ENCODE peak calls at places on chromosomes 5 and 9, in four cellular contexts. Y, P, G and T are unnamed samples.

GRCh38 chr5:58680503-58680902 is 97.6 kb downstream of the RAB3C start:
- DNase-seq in G (no peak), P (no peak), Y (no peak), T (no peak)

GRCh38 chr5:107652839-107653607 is 17.7 kb downstream of the EFNA5 start:
- DNase-seq in Y (no peak), P (no peak), G (peak), T (no peak)

GRCh38 chr5:119077444-119077843 is 6.6 kb downstream of the DMXL1 start:
- DNase-seq in P (no peak), G (no peak), Y (no peak), T (no peak)

GRCh38 chr9:75889977-75890540 is 414 bp upstream of the PCSK5 start:
- DNase-seq in G (peak), Y (no peak), P (no peak), T (peak)

GRCh38 chr9:131324736-131325679 is 35.5 kb downstream of the PLPP7 start:
- DNase-seq in P (no peak), Y (no peak), G (no peak), T (no peak)

GRCh38 chr5:98157368-98157767 is 616.1 kb upstream of the RGMB start:
- DNase-seq in G (no peak), P (no peak), Y (no peak), T (no peak)

GRCh38 chr5:168413062-168413461 is 73.2 kb upstream of the RARS1 start:
- DNase-seq in Y (no peak), G (no peak), P (no peak), T (no peak)

GRCh38 chr9:99266136-99267023 is 44.3 kb downstream of the SEC61B start:
- DNase-seq in P (peak), G (peak), Y (peak), T (peak)

GRCh38 chr9:89870207-89870606 is 265.4 kb downstream of the GADD45G start:
- DNase-seq in G (peak), Y (no peak), P (no peak), T (no peak)

GRCh38 chr5:180098526-180098925 is 27.0 kb upstream of the RNF130 start:
- DNase-seq in P (no peak), Y (no peak), G (no peak), T (no peak)

GRCh38 chr5:79573983-79574890 is 38.0 kb upstream of the TENT2 start:
- DNase-seq in P (no peak), G (no peak), Y (no peak), T (no peak)

GRCh38 chr5:80701597-80701996 is 46.8 kb upstream of the DHFR start:
- DNase-seq in G (no peak), Y (no peak), P (no peak), T (no peak)

GRCh38 chr5:135353952-135354721 is 44.9 kb downstream of the MACROH2A1 start:
- DNase-seq in P (no peak), G (no peak), Y (no peak), T (no peak)

DNA sequence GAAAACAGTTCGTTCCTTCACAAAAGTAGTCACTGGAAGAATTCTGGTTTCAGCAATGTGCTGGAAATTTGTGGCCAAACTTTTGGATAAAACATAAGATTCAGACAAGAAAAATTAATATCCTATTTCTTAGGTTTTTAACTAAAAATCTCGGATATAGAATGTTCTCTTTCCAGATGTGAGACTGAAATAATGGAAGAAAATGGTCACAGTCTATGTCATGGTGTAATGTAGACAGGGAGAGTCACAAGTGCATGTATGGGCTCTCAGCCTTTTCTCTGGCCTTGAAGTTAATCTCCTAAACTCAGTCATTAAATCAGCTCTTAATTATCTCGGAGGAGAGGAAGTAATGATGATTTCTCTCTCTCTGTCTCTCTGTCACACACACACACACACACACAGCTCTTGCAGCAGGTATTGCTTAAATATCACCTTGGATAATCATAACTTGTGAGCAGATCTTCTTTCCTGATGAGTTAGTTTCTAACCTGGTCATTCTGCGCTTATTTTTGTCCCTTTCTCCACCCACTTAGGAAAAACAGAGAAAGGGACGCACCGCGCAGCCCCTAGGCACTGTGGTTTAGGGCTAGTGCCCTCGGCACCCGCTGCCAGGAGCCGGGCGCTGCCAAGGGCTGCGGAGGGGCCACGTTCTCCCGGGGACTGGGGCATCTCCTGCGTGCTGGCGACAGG is 672 bp upstream of the ITGA2 start:
- DNase-seq in Y (no peak), G (no peak), P (no peak), T (no peak)
- H3K4me3 ChIP-seq in Y (peak), G (peak), P (no peak), T (peak)

GRCh38 chr5:125576823-125577222 is 830.4 kb upstream of the ZNF608 start:
- DNase-seq in G (no peak), P (no peak), Y (no peak), T (no peak)

GRCh38 chr5:125578551-125578950 is 832.1 kb upstream of the ZNF608 start:
- DNase-seq in Y (no peak), P (no peak), G (no peak), T (no peak)

DNA sequence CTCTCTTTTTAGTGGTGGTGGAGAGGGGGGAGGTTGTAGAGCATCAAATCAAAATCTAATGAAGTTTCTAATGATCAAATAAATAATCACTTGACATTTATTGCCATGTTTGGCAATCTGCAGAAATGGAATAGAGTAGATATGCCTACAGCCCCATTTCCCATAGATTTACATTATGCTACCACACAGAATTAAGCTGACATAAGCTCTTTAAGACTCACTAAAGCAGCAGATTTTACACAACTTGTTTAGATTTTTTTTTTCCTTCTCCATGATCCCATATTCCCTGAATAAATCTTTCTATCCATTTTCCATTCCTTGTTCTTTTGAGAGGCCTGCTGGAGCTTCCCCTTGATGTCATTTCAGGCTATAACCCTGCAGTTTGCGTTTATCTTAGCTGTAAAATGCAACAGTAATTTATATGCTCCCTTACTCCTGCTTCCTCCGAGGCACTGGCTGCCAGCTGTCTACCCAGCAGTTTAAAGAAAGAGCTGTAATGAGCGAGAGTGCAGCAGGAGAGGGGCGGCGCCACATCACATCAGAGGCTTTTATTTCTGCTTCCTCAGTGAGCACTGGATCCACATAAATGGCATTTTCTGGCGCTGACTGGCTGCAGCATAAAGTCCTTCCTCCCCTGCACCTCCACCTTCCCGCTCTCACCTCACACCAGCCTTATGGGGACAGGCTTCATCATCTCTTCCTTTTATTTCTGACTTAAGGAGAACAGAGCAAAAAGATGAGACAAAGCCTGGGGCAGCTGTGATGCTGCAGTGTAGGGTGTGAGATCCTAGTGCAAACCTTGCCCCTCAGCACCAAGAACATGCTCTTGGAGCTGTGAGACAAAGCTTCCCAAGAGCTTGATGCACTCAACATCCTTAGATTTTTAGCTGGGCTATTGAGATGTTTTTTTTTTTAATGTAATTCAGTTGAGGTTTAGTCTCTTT is 829.4 kb upstream of the ZNF608 start:
- DNase-seq in Y (peak), P (no peak), G (no peak), T (no peak)
- TF ChIP-seq EP300 in Y (no peak), P (no peak), G (no peak), T (no peak)

GRCh38 chr9:136944094-136944518 is 432 bp downstream of the FBXW5 start:
- DNase-seq in Y (peak), P (no peak), G (peak), T (no peak)

GRCh38 chr9:136942112-136942880 is 2.2 kb downstream of the FBXW5 start:
- DNase-seq in G (no peak), Y (no peak), P (no peak), T (peak)

GRCh38 chr9:136944519-136945332 is at the start of the genes C8G and FBXW5:
- DNase-seq in G (peak), Y (peak), P (peak), T (peak)

GRCh38 chr9:136942881-136943230 is 1.7 kb downstream of the FBXW5 start:
- DNase-seq in G (no peak), P (no peak), Y (no peak), T (no peak)

DNA sequence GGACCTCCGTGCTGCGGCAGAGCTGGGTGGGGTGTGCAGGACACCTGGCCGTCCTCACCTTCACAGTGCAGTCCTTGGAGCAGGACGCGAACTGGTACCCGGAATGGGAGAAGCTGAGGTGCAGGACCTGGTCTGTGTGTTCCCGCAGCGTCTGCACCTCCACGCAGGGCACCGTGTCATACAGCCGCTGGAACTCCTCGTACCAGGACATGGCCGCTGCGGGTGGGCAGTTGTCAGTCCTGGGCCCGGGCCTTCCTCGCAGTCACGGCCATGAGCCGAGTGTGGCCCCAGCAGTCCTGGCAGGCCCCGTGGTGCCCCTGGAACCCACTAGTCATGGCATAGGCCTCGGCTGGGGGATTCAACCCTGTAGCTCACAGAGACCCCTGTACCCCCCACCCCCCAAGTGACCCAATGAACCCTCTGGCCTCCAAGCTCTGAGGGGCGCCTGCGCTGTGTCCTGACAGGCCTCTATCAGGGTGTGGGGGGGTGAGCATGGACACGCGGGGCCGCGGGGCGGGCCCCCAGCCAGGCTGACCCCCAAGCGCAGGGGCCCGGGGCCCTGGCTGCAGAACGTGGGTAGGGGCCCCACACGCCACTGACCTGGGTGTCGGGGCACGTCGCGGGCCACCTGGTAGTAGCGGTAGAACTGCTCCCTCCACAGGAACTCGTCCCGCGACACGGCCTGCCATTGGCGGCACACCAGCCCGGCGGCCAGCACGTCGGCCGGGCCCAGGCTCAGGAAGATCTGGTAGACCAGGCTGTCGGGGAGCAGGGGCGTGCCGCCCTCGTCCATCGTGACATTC is 1.0 kb downstream of the FBXW5 start:
- DNase-seq in P (no peak), G (peak), Y (peak), T (no peak)
- TF ChIP-seq POLR2A in P (no peak), G (no peak), Y (no peak), T (no peak)

GRCh38 chr9:35519697-35520403 is 29.9 kb downstream of the RUSC2 start:
- DNase-seq in G (no peak), P (no peak), Y (no peak), T (no peak)

GRCh38 chr9:35518981-35519679 is 29.2 kb downstream of the RUSC2 start:
- DNase-seq in G (no peak), Y (no peak), P (no peak), T (no peak)

GRCh38 chr9:35522189-35522588 is 32.3 kb downstream of the RUSC2 start:
- DNase-seq in Y (no peak), G (no peak), P (no peak), T (no peak)

GRCh38 chr9:35521708-35522107 is 31.8 kb downstream of the RUSC2 start:
- DNase-seq in Y (no peak), G (no peak), P (no peak), T (no peak)

GRCh38 chr9:35520404-35520790 is 30.5 kb downstream of the RUSC2 start:
- DNase-seq in G (no peak), P (no peak), Y (no peak), T (no peak)
- H3K4me3 ChIP-seq in G (no peak), P (no peak), Y (no peak), T (no peak)

GRCh38 chr9:2816476-2817141 is 27.3 kb downstream of the PUM3 start:
- DNase-seq in P (no peak), G (no peak), Y (no peak), T (no peak)
- TF ChIP-seq EP300 in P (no peak), G (peak), Y (no peak), T (no peak)

GRCh38 chr9:128067622-128067897 is 440 bp upstream of the NAIF1 start:
- DNase-seq in P (no peak), Y (no peak), G (no peak), T (no peak)

GRCh38 chr9:128065907-128066712 is 1.0 kb downstream of the NAIF1 start:
- DNase-seq in Y (no peak), G (no peak), P (no peak), T (no peak)

GRCh38 chr9:128067898-128068655 is at the start of gene SLC25A25:
- DNase-seq in G (peak), P (peak), Y (peak), T (peak)

GRCh38 chr9:128068656-128069221 is 707 bp downstream of the SLC25A25 start:
- DNase-seq in G (no peak), P (no peak), Y (no peak), T (no peak)

DNA sequence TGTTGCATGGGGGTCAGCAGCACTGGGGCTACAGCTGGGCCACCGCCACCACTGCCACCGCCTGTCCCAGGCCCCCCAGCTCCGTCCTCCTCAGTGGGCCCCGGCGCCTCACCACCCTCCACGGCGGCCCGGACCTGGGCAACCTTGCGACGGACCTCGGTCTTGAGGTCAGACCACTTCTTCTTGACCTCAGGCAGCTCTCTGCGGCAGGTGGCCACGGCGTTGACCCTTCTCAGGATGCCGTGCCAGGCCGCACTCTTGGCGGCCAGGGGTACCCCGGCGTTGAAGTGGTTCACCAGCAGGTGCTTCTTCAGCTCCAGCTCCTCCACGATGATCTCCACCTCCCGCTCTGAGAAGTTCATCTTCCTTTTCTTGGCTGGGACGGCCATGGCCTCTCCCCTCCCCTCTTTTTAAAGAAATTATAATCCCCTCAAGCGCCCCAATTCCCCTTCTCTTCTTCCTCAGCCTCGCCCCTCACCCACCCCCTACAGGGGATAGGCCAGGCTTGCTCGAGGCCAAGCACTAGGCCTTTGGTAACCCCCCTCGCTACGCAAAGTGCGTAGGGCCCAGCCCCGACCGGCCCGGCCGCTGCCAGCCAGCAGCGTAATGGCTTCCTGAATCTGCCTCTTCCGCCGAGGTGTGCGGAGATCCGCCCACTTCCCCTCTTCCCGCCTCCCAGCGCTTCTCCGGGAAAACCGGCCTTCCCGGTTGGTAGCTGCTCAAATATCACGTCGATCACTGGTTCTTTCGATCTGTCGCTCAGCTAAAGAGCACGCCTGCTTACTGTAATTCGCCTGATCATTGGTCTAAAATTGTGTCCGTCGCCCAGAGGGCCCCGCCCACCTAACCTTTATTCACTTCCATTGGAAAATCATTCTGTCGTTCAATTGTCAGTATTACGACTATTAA is at the start of gene NAIF1:
- DNase-seq in G (peak), P (peak), Y (peak), T (peak)
- TF ChIP-seq POLR2A in G (no peak), P (no peak), Y (no peak), T (peak)

GRCh38 chr5:172479034-172479783 is 24.9 kb upstream of the SH3PXD2B start:
- DNase-seq in Y (peak), G (peak), P (peak), T (peak)

GRCh38 chr5:172479784-172480115 is 25.4 kb upstream of the SH3PXD2B start:
- DNase-seq in G (no peak), P (no peak), Y (no peak), T (no peak)

GRCh38 chr5:172482156-172483020 is 28.1 kb upstream of the SH3PXD2B start:
- DNase-seq in P (no peak), G (no peak), Y (no peak), T (no peak)

GRCh38 chr5:172478256-172478655 is 23.9 kb upstream of the SH3PXD2B start:
- DNase-seq in Y (no peak), P (no peak), G (no peak), T (no peak)

GRCh38 chr5:172481011-172481410 is 26.7 kb upstream of the SH3PXD2B start:
- DNase-seq in Y (no peak), P (no peak), G (no peak), T (no peak)
- H3K4me3 ChIP-seq in Y (no peak), P (no peak), G (no peak), T (no peak)

GRCh38 chr9:117779760-117780159 is 75.6 kb downstream of the TLR4 start:
- DNase-seq in P (no peak), G (no peak), Y (no peak), T (no peak)
- TF ChIP-seq EP300 in P (no peak), G (no peak), Y (no peak), T (no peak)